ENCODE peak calls at places on chromosome 5, in eight cellular contexts. N is HTR-8/SVneo; H is OCI-LY7; U is naive B cell; K is activated CD4-positive, alpha-beta T cell treated with anti-CD3 and anti-CD28 coated beads, Interleukin-2, amount 50 U/mL, for 48 hours; Z is HEK293T; Y is GDM1; X is mucosa of gallbladder. M is an unnamed sample.

GRCh38 chr5:77225531-77225930 is 15.1 kb downstream of the PDE8B start:
- DNase-seq in N (no peak), H (no peak), U (no peak), K (no peak), Z (no peak), Y (no peak), X (no peak), M (no peak)

GRCh38 chr5:154753792-154754191 is 1.4 kb upstream of the LARP1 start:
- DNase-seq in N (no peak), H (no peak), U (no peak), K (no peak), Z (peak), Y (no peak), X (peak), M (no peak)

GRCh38 chr5:124790261-124790894 is 43.9 kb upstream of the ZNF608 start:
- DNase-seq in N (no peak), H (no peak), U (no peak), K (no peak), Z (no peak), Y (no peak), X (no peak), M (no peak)

GRCh38 chr5:161966544-161966943 is 101.0 kb upstream of the GABRG2 start:
- DNase-seq in N (no peak), H (peak), U (no peak), K (no peak), Z (peak), Y (no peak), X (no peak), M (no peak)

GRCh38 chr5:151820903-151821302 is 49.1 kb downstream of the G3BP1 start:
- DNase-seq in N (no peak), H (no peak), U (no peak), K (no peak), Z (no peak), Y (no peak), X (peak), M (no peak)

GRCh38 chr5:98349251-98349989 is 424.0 kb upstream of the RGMB start:
- DNase-seq in N (peak), H (peak), U (no peak), K (no peak), Z (peak), Y (no peak), X (no peak), M (no peak)

GRCh38 chr5:141632650-141633049 is 4.0 kb downstream of the HDAC3 start:
- DNase-seq in N (no peak), H (no peak), U (no peak), K (no peak), Z (no peak), Y (no peak), X (no peak), M (no peak)

GRCh38 chr5:8628521-8628920 is 759.6 kb downstream of the MTRR start:
- DNase-seq in N (no peak), H (no peak), U (no peak), K (no peak), Z (no peak), Y (no peak), X (no peak), M (no peak)

GRCh38 chr5:154501566-154501965 is 23.5 kb upstream of the HAND1 start:
- DNase-seq in N (no peak), H (no peak), U (no peak), K (no peak), Z (no peak), Y (no peak), X (no peak), M (no peak)